ENCODE peak calls at places on chromosomes 11 and 22, in ten cellular contexts. Y is activated T-cell treated with anti-CD3 and anti-CD28 coated beads, Interleukin-2, amount 50 U/mL, for 48 hours; K is heart left ventricle; D is cerebellar nuclear complex; Z is non-pigmented ciliary epithelial cell; N is Daoy; R is stimulated activated CD4-positive, alpha-beta T cell treated with anti-CD3 and anti-CD28 coated beads, Interleukin-15, amount 100 ng/mL, for 24 hours; L is effector CD4-positive, alpha-beta T cell; J is RWPE1; G is AG08396. X is an unnamed sample.

GRCh38 chr11:12087075-12087775 is 23.2 kb upstream of the MICAL2 start:
- DNase-seq in Y (peak), K (no peak), D (peak), Z (no peak), N (peak), R (peak), L (peak), J (peak), G (no peak), X (peak)

GRCh38 chr22:20650294-20651207 is 123.4 kb upstream of the SERPIND1 start:
- DNase-seq in Y (no peak), K (no peak), D (no peak), Z (no peak), N (no peak), R (no peak), L (no peak), J (no peak), G (no peak), X (peak)

GRCh38 chr11:16157327-16157726 is 199.0 kb downstream of the SOX6 start:
- DNase-seq in Y (no peak), K (no peak), D (no peak), Z (no peak), N (no peak), R (no peak), L (no peak), J (no peak), G (no peak), X (no peak)

GRCh38 chr11:123543796-123544195 is 110.6 kb downstream of the SCN3B start:
- DNase-seq in Y (no peak), K (no peak), D (no peak), Z (no peak), N (peak), R (no peak), L (no peak), J (peak), G (peak), X (peak)

GRCh38 chr11:73430326-73430725 is 54.1 kb downstream of the RELT start:
- DNase-seq in Y (no peak), K (no peak), D (no peak), Z (no peak), N (no peak), R (no peak), L (no peak), J (no peak), G (no peak), X (no peak)

GRCh38 chr11:70203749-70204465 is 811 bp downstream of the FADD start:
- DNase-seq in Y (peak), K (no peak), D (no peak), Z (peak), N (peak), R (peak), L (peak), J (peak), G (peak), X (peak)

GRCh38 chr11:79160786-79161403 is 279.9 kb downstream of the TENM4 start:
- DNase-seq in Y (no peak), K (no peak), D (no peak), Z (no peak), N (no peak), R (no peak), L (no peak), J (no peak), G (peak), X (no peak)

GRCh38 chr11:110000045-110000502 is 93.1 kb upstream of the ZC3H12C start:
- DNase-seq in Y (no peak), K (no peak), D (no peak), Z (peak), N (peak), R (no peak), L (no peak), J (peak), G (peak), X (peak)

GRCh38 chr11:114559425-114560310 is at the start of gene NXPE1:
- DNase-seq in Y (no peak), K (no peak), D (no peak), Z (no peak), N (no peak), R (no peak), L (no peak), J (no peak), G (no peak), X (no peak)

GRCh38 chr11:45932217-45932616 is 9.8 kb downstream of the LARGE2 start:
- DNase-seq in Y (no peak), K (no peak), D (no peak), Z (no peak), N (no peak), R (no peak), L (no peak), J (no peak), G (no peak), X (no peak)

GRCh38 chr11:102497061-102497460 is 33.5 kb downstream of the MMP7 start:
- DNase-seq in Y (no peak), K (no peak), D (no peak), Z (peak), N (no peak), R (no peak), L (no peak), J (no peak), G (peak), X (peak)

GRCh38 chr22:29456211-29456671 is 17.9 kb downstream of the RFPL1 start:
- DNase-seq in Y (no peak), K (no peak), D (no peak), Z (peak), N (no peak), R (no peak), L (no peak), J (no peak), G (no peak), X (peak)

GRCh38 chr11:100730266-100730665 is 43.2 kb downstream of the ARHGAP42 start:
- DNase-seq in Y (no peak), K (no peak), D (no peak), Z (no peak), N (no peak), R (no peak), L (no peak), J (no peak), G (no peak), X (peak)

GRCh38 chr11:7555067-7555699 is 41.4 kb downstream of the PPFIBP2 start:
- DNase-seq in Y (no peak), K (peak), D (no peak), Z (no peak), N (no peak), R (no peak), L (no peak), J (no peak), G (no peak), X (peak)

GRCh38 chr11:763549-764321 is 13.6 kb downstream of the GATD1 start:
- DNase-seq in Y (no peak), K (no peak), D (no peak), Z (no peak), N (no peak), R (no peak), L (no peak), J (no peak), G (no peak), X (no peak)

GRCh38 chr22:46149493-46149997 is 781 bp upstream of the PPARA start:
- DNase-seq in Y (peak), K (peak), D (no peak), Z (no peak), N (peak), R (peak), L (peak), J (no peak), G (no peak), X (peak)

GRCh38 chr11:119116235-119116594 is 5.2 kb upstream of the HINFP start:
- DNase-seq in Y (no peak), K (no peak), D (no peak), Z (no peak), N (no peak), R (no peak), L (no peak), J (no peak), G (no peak), X (no peak)

GRCh38 chr11:864118-864827 is 21.6 kb downstream of the TSPAN4 start:
- DNase-seq in Y (no peak), K (no peak), D (no peak), Z (no peak), N (no peak), R (no peak), L (no peak), J (no peak), G (no peak), X (no peak)

GRCh38 chr11:17439316-17439782 is 37.3 kb downstream of the ABCC8 start:
- DNase-seq in Y (no peak), K (no peak), D (no peak), Z (no peak), N (peak), R (no peak), L (no peak), J (no peak), G (no peak), X (no peak)

GRCh38 chr22:39068033-39068785 is 8.9 kb upstream of the APOBEC3G start:
- DNase-seq in Y (no peak), K (no peak), D (no peak), Z (no peak), N (no peak), R (no peak), L (no peak), J (no peak), G (no peak), X (no peak)

GRCh38 chr11:2517386-2518064 is 72.7 kb downstream of the KCNQ1 start:
- DNase-seq in Y (peak), K (peak), D (no peak), Z (no peak), N (peak), R (no peak), L (no peak), J (no peak), G (no peak), X (no peak)

GRCh38 chr11:61122761-61123160 is 20.5 kb downstream of the CD5 start:
- DNase-seq in Y (no peak), K (no peak), D (no peak), Z (no peak), N (no peak), R (no peak), L (no peak), J (no peak), G (no peak), X (no peak)

GRCh38 chr11:116930586-116930985 is 93.2 kb upstream of the APOA1 start:
- DNase-seq in Y (no peak), K (no peak), D (no peak), Z (no peak), N (no peak), R (no peak), L (no peak), J (no peak), G (no peak), X (no peak)

GRCh38 chr11:12066056-12066798 is 44.2 kb upstream of the MICAL2 start:
- DNase-seq in Y (no peak), K (no peak), D (no peak), Z (peak), N (peak), R (no peak), L (no peak), J (peak), G (peak), X (peak)

GRCh38 chr11:126188332-126189108 is 22.9 kb downstream of the RPUSD4 start:
- DNase-seq in Y (no peak), K (no peak), D (no peak), Z (no peak), N (no peak), R (no peak), L (no peak), J (no peak), G (no peak), X (no peak)

GRCh38 chr22:21832291-21833290 is 34.9 kb downstream of the MAPK1 start:
- DNase-seq in Y (no peak), K (no peak), D (no peak), Z (no peak), N (no peak), R (no peak), L (no peak), J (no peak), G (no peak), X (peak)

GRCh38 chr22:43923191-43923590 is 414 bp upstream of the PNPLA3 start:
- DNase-seq in Y (peak), K (no peak), D (no peak), Z (no peak), N (no peak), R (peak), L (no peak), J (no peak), G (no peak), X (no peak)

GRCh38 chr11:3186166-3186953 is 21.2 kb upstream of the OSBPL5 start:
- DNase-seq in Y (no peak), K (no peak), D (no peak), Z (no peak), N (no peak), R (no peak), L (no peak), J (no peak), G (no peak), X (no peak)

GRCh38 chr22:39184586-39185577 is 32.4 kb upstream of the CBX7 start:
- DNase-seq in Y (no peak), K (no peak), D (no peak), Z (no peak), N (no peak), R (no peak), L (no peak), J (no peak), G (no peak), X (peak)

GRCh38 chr22:46159212-46159611 is 8.9 kb downstream of the PPARA start:
- DNase-seq in Y (no peak), K (no peak), D (no peak), Z (no peak), N (no peak), R (no peak), L (no peak), J (no peak), G (no peak), X (no peak)

X was measured in AG20443.